ENCODE peak calls at places on chromosomes 1 and 21, in nine cellular contexts. One of them, this sample, is unnamed.

GRCh38 chr21:33848252-33848953 is 67.2 kb downstream of the ATP5PO start:
- DNase-seq in ovary: no peak
- DNase-seq in thoracic aorta: no peak
- DNase-seq in CD4-positive, alpha-beta T cell: no peak
- DNase-seq in IMR-90: no peak
- DNase-seq in BE2C: peak
- DNase-seq in stomach: no peak
- DNase-seq in pancreas: no peak
- DNase-seq in HFF-Myc: no peak
- DNase-seq in this sample: no peak

GRCh38 chr1:168135982-168136708 is 585 bp downstream of the GPR161 start:
- DNase-seq in pancreas: peak
- DNase-seq in BE2C: peak
- DNase-seq in ovary: peak
- DNase-seq in thoracic aorta: no peak
- DNase-seq in IMR-90: peak
- DNase-seq in HFF-Myc: no peak
- DNase-seq in CD4-positive, alpha-beta T cell: peak
- DNase-seq in stomach: no peak
- DNase-seq in this sample: peak

GRCh38 chr1:180945151-180945550 is 32.5 kb downstream of the KIAA1614 start:
- DNase-seq in HFF-Myc: no peak
- DNase-seq in CD4-positive, alpha-beta T cell: no peak
- DNase-seq in ovary: no peak
- DNase-seq in IMR-90: no peak
- DNase-seq in stomach: no peak
- DNase-seq in BE2C: no peak
- DNase-seq in pancreas: no peak
- DNase-seq in thoracic aorta: no peak
- DNase-seq in this sample: no peak

GRCh38 chr1:20233394-20233793 is 47.1 kb upstream of the PLA2G2C start:
- DNase-seq in thoracic aorta: no peak
- DNase-seq in pancreas: no peak
- DNase-seq in stomach: no peak
- DNase-seq in BE2C: no peak
- DNase-seq in IMR-90: peak
- DNase-seq in HFF-Myc: no peak
- DNase-seq in CD4-positive, alpha-beta T cell: no peak
- DNase-seq in ovary: no peak
- DNase-seq in this sample: no peak

GRCh38 chr1:20366076-20366765 is 75.5 kb downstream of the VWA5B1 start:
- DNase-seq in ovary: no peak
- DNase-seq in stomach: no peak
- DNase-seq in IMR-90: peak
- DNase-seq in CD4-positive, alpha-beta T cell: no peak
- DNase-seq in thoracic aorta: no peak
- DNase-seq in BE2C: no peak
- DNase-seq in HFF-Myc: no peak
- DNase-seq in pancreas: no peak
- DNase-seq in this sample: no peak

GRCh38 chr1:88104234-88104633 is 579.8 kb upstream of the PKN2 start:
- DNase-seq in HFF-Myc: no peak
- DNase-seq in stomach: no peak
- DNase-seq in BE2C: no peak
- DNase-seq in pancreas: no peak
- DNase-seq in ovary: no peak
- DNase-seq in thoracic aorta: no peak
- DNase-seq in IMR-90: peak
- DNase-seq in CD4-positive, alpha-beta T cell: no peak
- DNase-seq in this sample: no peak

GRCh38 chr21:31476551-31477120 is 132.6 kb upstream of the TIAM1 start:
- DNase-seq in IMR-90: no peak
- DNase-seq in pancreas: no peak
- DNase-seq in ovary: no peak
- DNase-seq in stomach: no peak
- DNase-seq in HFF-Myc: no peak
- DNase-seq in BE2C: no peak
- DNase-seq in thoracic aorta: no peak
- DNase-seq in CD4-positive, alpha-beta T cell: no peak
- DNase-seq in this sample: no peak

GRCh38 chr1:117565745-117566455 is 39.9 kb upstream of the TENT5C start:
- DNase-seq in pancreas: no peak
- DNase-seq in CD4-positive, alpha-beta T cell: no peak
- DNase-seq in ovary: no peak
- DNase-seq in HFF-Myc: no peak
- DNase-seq in BE2C: no peak
- DNase-seq in IMR-90: no peak
- DNase-seq in stomach: no peak
- DNase-seq in thoracic aorta: no peak
- DNase-seq in this sample: peak

GRCh38 chr1:27351541-27352107 is 9.8 kb downstream of the SYTL1 start:
- DNase-seq in HFF-Myc: no peak
- DNase-seq in IMR-90: no peak
- DNase-seq in stomach: no peak
- DNase-seq in BE2C: no peak
- DNase-seq in CD4-positive, alpha-beta T cell: no peak
- DNase-seq in ovary: no peak
- DNase-seq in thoracic aorta: no peak
- DNase-seq in pancreas: no peak
- DNase-seq in this sample: no peak

GRCh38 chr1:27346991-27347627 is 5.3 kb downstream of the SYTL1 start:
- DNase-seq in BE2C: no peak
- DNase-seq in stomach: no peak
- DNase-seq in thoracic aorta: no peak
- DNase-seq in pancreas: no peak
- DNase-seq in IMR-90: peak
- DNase-seq in CD4-positive, alpha-beta T cell: no peak
- DNase-seq in ovary: no peak
- DNase-seq in HFF-Myc: no peak
- DNase-seq in this sample: no peak

GRCh38 chr1:27350673-27351540 is 9.1 kb downstream of the SYTL1 start:
- DNase-seq in ovary: no peak
- DNase-seq in CD4-positive, alpha-beta T cell: no peak
- DNase-seq in stomach: no peak
- DNase-seq in HFF-Myc: no peak
- DNase-seq in IMR-90: no peak
- DNase-seq in thoracic aorta: no peak
- DNase-seq in pancreas: no peak
- DNase-seq in BE2C: no peak
- DNase-seq in this sample: no peak

GRCh38 chr1:27348861-27349783 is 7.3 kb downstream of the SYTL1 start:
- DNase-seq in ovary: no peak
- DNase-seq in stomach: peak
- DNase-seq in BE2C: peak
- DNase-seq in IMR-90: no peak
- DNase-seq in thoracic aorta: no peak
- DNase-seq in pancreas: peak
- DNase-seq in CD4-positive, alpha-beta T cell: peak
- DNase-seq in HFF-Myc: no peak
- DNase-seq in this sample: no peak

DNA sequence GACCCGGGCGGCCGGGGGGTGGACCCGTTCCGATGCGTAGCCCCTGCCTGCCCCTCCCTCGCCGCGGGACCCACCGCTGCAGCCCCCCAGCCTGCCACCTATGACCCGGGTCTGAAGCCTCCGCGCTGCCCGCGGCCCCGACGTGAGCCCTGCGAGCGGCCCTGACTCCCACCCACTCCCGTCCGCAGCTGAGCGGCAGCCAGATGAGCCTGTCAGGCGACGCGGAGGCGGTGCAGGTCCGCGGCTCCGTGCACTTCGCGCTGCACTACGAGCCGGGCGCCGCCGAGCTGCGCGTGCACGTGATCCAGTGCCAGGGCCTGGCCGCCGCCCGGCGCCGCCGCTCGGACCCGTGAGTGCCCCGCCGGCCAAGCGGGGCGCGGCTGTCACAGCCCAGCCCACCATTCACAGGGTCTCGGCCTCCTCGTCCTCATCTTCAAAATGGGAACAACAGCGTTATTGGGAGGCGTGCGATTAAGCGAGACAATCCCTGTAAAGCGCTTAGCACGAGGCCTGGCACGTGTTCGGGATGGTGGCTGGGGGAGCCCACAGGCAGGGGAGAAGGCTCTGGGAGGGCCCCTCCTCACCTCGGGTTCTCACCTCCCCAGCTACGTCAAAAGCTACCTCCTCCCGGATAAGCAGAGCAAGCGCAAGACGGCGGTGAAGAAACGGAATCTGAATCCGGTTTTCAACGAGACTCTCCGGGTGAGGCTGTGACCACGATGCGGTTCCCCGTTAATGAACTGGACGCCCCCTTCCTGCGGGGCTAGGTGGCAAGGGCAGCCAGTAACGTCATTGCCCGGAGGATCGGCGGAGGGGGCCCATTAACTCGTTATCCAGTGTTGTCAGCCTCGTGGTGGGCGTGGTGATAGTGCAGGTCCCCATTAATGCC is 8.2 kb downstream of the SYTL1 start:
- DNase-seq in HFF-Myc: no peak
- DNase-seq in CD4-positive, alpha-beta T cell: peak
- DNase-seq in IMR-90: peak
- DNase-seq in pancreas: peak
- DNase-seq in thoracic aorta: no peak
- DNase-seq in BE2C: peak
- DNase-seq in ovary: peak
- DNase-seq in stomach: peak
- DNase-seq in this sample: peak
- TF ChIP-seq CTCF in HFF-Myc: no peak
- TF ChIP-seq CTCF in CD4-positive, alpha-beta T cell: no peak
- TF ChIP-seq CTCF in IMR-90: no peak
- TF ChIP-seq CTCF in pancreas: no peak
- TF ChIP-seq CTCF in thoracic aorta: no peak
- TF ChIP-seq CTCF in BE2C: no peak
- TF ChIP-seq CTCF in ovary: no peak
- TF ChIP-seq CTCF in stomach: no peak
- TF ChIP-seq CTCF in this sample: no peak

DNA sequence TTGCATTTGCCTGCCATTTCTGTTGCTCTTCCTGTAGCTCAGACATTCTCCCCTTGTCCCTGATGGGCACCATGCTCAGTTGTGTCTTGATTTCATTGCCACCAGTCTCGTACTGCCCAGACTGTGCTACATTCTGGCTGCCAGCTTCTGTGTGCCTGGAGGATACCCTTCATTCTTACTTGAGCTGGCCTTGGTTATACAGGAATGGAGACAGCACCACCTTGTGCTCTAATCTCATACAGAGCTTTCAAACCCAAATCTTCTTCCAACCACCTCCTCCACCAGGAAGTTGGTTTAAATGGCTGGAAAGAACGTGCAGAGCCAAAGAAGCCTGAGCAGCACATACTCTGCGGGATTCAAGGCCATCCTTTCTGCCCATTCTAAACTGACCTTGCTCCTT is 165.3 kb downstream of the SLC35F3 start:
- DNase-seq in BE2C: no peak
- DNase-seq in ovary: no peak
- DNase-seq in HFF-Myc: no peak
- DNase-seq in thoracic aorta: no peak
- DNase-seq in stomach: no peak
- DNase-seq in CD4-positive, alpha-beta T cell: no peak
- DNase-seq in pancreas: no peak
- DNase-seq in IMR-90: no peak
- DNase-seq in this sample: no peak
- TF ChIP-seq CTCF in BE2C: peak
- TF ChIP-seq CTCF in ovary: no peak
- TF ChIP-seq CTCF in HFF-Myc: no peak
- TF ChIP-seq CTCF in thoracic aorta: no peak
- TF ChIP-seq CTCF in stomach: no peak
- TF ChIP-seq CTCF in CD4-positive, alpha-beta T cell: no peak
- TF ChIP-seq CTCF in pancreas: no peak
- TF ChIP-seq CTCF in IMR-90: no peak
- TF ChIP-seq CTCF in this sample: no peak

GRCh38 chr1:245276426-245276825 is 121.6 kb downstream of the KIF26B start:
- DNase-seq in BE2C: no peak
- DNase-seq in HFF-Myc: no peak
- DNase-seq in IMR-90: no peak
- DNase-seq in thoracic aorta: no peak
- DNase-seq in ovary: no peak
- DNase-seq in CD4-positive, alpha-beta T cell: no peak
- DNase-seq in pancreas: no peak
- DNase-seq in stomach: no peak
- DNase-seq in this sample: no peak

GRCh38 chr1:245272676-245273075 is 117.9 kb downstream of the KIF26B start:
- DNase-seq in thoracic aorta: no peak
- DNase-seq in IMR-90: no peak
- DNase-seq in stomach: no peak
- DNase-seq in pancreas: no peak
- DNase-seq in HFF-Myc: no peak
- DNase-seq in BE2C: no peak
- DNase-seq in CD4-positive, alpha-beta T cell: no peak
- DNase-seq in ovary: no peak
- DNase-seq in this sample: no peak

GRCh38 chr1:245279346-245279745 is 124.6 kb downstream of the KIF26B start:
- DNase-seq in BE2C: no peak
- DNase-seq in HFF-Myc: no peak
- DNase-seq in IMR-90: no peak
- DNase-seq in CD4-positive, alpha-beta T cell: no peak
- DNase-seq in pancreas: no peak
- DNase-seq in ovary: no peak
- DNase-seq in thoracic aorta: no peak
- DNase-seq in stomach: no peak
- DNase-seq in this sample: no peak

GRCh38 chr1:245278846-245279245 is 124.1 kb downstream of the KIF26B start:
- DNase-seq in pancreas: no peak
- DNase-seq in thoracic aorta: no peak
- DNase-seq in BE2C: no peak
- DNase-seq in HFF-Myc: no peak
- DNase-seq in stomach: no peak
- DNase-seq in ovary: no peak
- DNase-seq in IMR-90: no peak
- DNase-seq in CD4-positive, alpha-beta T cell: no peak
- DNase-seq in this sample: no peak

DNA sequence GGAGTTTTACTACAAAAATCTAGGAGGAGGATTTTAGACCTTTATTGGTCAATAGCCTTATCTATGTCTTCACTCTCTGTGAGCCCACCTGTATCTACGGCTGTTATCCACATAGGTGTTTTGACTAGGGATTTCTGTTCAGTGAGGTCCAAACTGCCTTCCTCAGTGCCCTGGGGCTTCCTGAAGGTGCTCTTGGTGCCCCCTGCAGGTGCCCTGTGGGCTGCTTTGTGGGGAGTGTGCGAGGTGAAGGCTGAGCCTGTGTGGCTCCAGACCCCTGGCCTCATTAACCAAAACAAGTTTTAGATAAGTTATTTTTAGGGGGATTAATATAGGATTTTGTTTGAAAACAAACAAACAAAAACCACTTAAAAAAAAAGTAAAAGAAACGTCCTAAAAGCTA is 122.5 kb downstream of the KIF26B start:
- DNase-seq in IMR-90: no peak
- DNase-seq in HFF-Myc: no peak
- DNase-seq in CD4-positive, alpha-beta T cell: no peak
- DNase-seq in BE2C: peak
- DNase-seq in stomach: peak
- DNase-seq in thoracic aorta: no peak
- DNase-seq in ovary: no peak
- DNase-seq in pancreas: no peak
- DNase-seq in this sample: no peak
- TF ChIP-seq CTCF in IMR-90: no peak
- TF ChIP-seq CTCF in HFF-Myc: peak
- TF ChIP-seq CTCF in CD4-positive, alpha-beta T cell: no peak
- TF ChIP-seq CTCF in BE2C: peak
- TF ChIP-seq CTCF in stomach: peak
- TF ChIP-seq CTCF in thoracic aorta: no peak
- TF ChIP-seq CTCF in ovary: no peak
- TF ChIP-seq CTCF in pancreas: peak
- TF ChIP-seq CTCF in this sample: no peak

DNA sequence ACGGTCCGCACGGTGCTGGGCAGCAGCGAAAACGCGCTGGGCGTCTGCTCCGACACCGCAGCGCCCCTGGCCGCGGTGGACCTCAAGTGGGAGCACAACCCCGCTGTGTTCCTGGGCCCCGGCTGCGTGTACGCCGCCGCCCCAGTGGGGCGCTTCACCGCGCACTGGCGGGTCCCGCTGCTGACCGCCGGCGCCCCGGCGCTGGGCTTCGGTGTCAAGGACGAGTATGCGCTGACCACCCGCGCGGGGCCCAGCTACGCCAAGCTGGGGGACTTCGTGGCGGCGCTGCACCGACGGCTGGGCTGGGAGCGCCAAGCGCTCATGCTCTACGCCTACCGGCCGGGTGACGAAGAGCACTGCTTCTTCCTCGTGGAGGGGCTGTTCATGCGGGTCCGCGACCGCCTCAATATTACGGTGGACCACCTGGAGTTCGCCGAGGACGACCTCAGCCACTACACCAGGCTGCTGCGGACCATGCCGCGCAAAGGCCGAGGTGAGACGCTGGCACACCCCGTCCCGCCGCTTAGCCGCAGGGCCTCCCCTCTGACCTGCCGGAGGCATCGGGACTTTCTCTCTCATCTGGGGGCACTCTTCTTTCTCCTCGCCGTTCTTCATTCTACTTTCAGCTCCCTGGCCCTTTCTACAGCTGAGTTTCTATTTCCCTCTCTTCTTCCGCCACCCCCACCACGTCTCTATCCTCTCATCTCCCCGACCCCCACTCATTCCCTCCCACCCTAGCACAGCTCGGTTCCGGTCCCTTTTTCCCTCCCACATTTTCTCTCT is 1.0 kb downstream of the NPR1 start:
- DNase-seq in HFF-Myc: no peak
- DNase-seq in CD4-positive, alpha-beta T cell: peak
- DNase-seq in pancreas: peak
- DNase-seq in thoracic aorta: no peak
- DNase-seq in ovary: peak
- DNase-seq in IMR-90: no peak
- DNase-seq in BE2C: peak
- DNase-seq in stomach: no peak
- DNase-seq in this sample: peak
- TF ChIP-seq CTCF in HFF-Myc: peak
- TF ChIP-seq CTCF in CD4-positive, alpha-beta T cell: no peak
- TF ChIP-seq CTCF in pancreas: no peak
- TF ChIP-seq CTCF in thoracic aorta: no peak
- TF ChIP-seq CTCF in ovary: no peak
- TF ChIP-seq CTCF in IMR-90: no peak
- TF ChIP-seq CTCF in BE2C: no peak
- TF ChIP-seq CTCF in stomach: no peak
- TF ChIP-seq CTCF in this sample: no peak